ENCODE peak calls at places on chromosomes 2 and 18, in nine cellular contexts. C, Q, A, V, Z, G, J, N and K are unnamed samples.
A peak's percentile ranks its signal among the peaks of the same experiment; 100 is the strongest.

GRCh38 chr2:207704031-207704430 is 7.4 kb upstream of the CCNYL1 start:
- DNase-seq in C (no peak), Q (no peak), A (no peak), V (no peak), Z (no peak), G (no peak), J (no peak), N (no peak), K (no peak)

GRCh38 chr18:80154293-80154692 is 45.2 kb downstream of the ADNP2 start:
- DNase-seq in C (no peak), Q (no peak), A (no peak), V (peak; percentile 36), Z (peak; percentile 40), G (no peak), J (peak; percentile 66), N (no peak), K (no peak)

GRCh38 chr2:158633261-158633660 is 161.9 kb upstream of the DAPL1 start:
- DNase-seq in C (no peak), Q (no peak), A (no peak), V (no peak), Z (no peak), G (no peak), J (no peak), N (no peak), K (no peak)

GRCh38 chr18:66548747-66549146 is 55.1 kb downstream of the CDH19 start:
- DNase-seq in C (no peak), Q (no peak), A (no peak), V (no peak), Z (no peak), G (no peak), J (peak; percentile 66), N (no peak), K (no peak)

GRCh38 chr2:37858197-37858711 is 66.8 kb upstream of the RMDN2 start:
- DNase-seq in C (peak; percentile 38), Q (peak; percentile 55), A (no peak), V (peak; percentile 72), Z (no peak), G (no peak), J (peak; percentile 56), N (peak; percentile 15), K (peak; percentile 25)

GRCh38 chr18:77203071-77203470 is 46.6 kb upstream of the GALR1 start:
- DNase-seq in C (no peak), Q (no peak), A (no peak), V (peak; percentile 42), Z (no peak), G (no peak), J (peak; percentile 18), N (no peak), K (no peak)

GRCh38 chr18:44789704-44790103 is 109.0 kb downstream of the SETBP1 start:
- DNase-seq in C (peak; percentile 43), Q (no peak), A (no peak), V (peak; percentile 79), Z (no peak), G (no peak), J (no peak), N (no peak), K (no peak)

GRCh38 chr18:3117493-3118192 is 102.1 kb downstream of the MYOM1 start:
- DNase-seq in C (no peak), Q (no peak), A (no peak), V (no peak), Z (no peak), G (no peak), J (no peak), N (no peak), K (no peak)

GRCh38 chr2:144415381-144415780 is 104.5 kb downstream of the ZEB2 start:
- DNase-seq in C (no peak), Q (no peak), A (no peak), V (no peak), Z (no peak), G (no peak), J (no peak), N (no peak), K (no peak)

GRCh38 chr2:69545477-69545932 is 98.0 kb downstream of the AAK1 start:
- DNase-seq in C (no peak), Q (no peak), A (no peak), V (no peak), Z (no peak), G (no peak), J (no peak), N (no peak), K (no peak)

GRCh38 chr18:21112543-21113105 is 1.0 kb upstream of the ROCK1 start:
- DNase-seq in C (no peak), Q (no peak), A (no peak), V (peak; percentile 64), Z (no peak), G (no peak), J (peak; percentile 22), N (no peak), K (no peak)

GRCh38 chr2:123103902-123104301 is 921.2 kb upstream of the CNTNAP5 start:
- DNase-seq in C (no peak), Q (no peak), A (no peak), V (no peak), Z (no peak), G (no peak), J (peak; percentile 3), N (no peak), K (no peak)

GRCh38 chr2:187716301-187716700 is 162.1 kb upstream of the TFPI start:
- DNase-seq in C (no peak), Q (no peak), A (no peak), V (no peak), Z (no peak), G (no peak), J (no peak), N (no peak), K (no peak)
- H3K27me3 ChIP-seq in C (no peaks in the 10 kb centered on the region), Q (no peaks in the 10 kb centered on the region), A (no peaks in the 10 kb centered on the region), V (no peaks in the 10 kb centered on the region), Z (no peaks in the 10 kb centered on the region), G (no peaks in the 10 kb centered on the region), J (no peaks in the 10 kb centered on the region), N (no peaks in the 10 kb centered on the region), K (no peaks in the 10 kb centered on the region)

DNA sequence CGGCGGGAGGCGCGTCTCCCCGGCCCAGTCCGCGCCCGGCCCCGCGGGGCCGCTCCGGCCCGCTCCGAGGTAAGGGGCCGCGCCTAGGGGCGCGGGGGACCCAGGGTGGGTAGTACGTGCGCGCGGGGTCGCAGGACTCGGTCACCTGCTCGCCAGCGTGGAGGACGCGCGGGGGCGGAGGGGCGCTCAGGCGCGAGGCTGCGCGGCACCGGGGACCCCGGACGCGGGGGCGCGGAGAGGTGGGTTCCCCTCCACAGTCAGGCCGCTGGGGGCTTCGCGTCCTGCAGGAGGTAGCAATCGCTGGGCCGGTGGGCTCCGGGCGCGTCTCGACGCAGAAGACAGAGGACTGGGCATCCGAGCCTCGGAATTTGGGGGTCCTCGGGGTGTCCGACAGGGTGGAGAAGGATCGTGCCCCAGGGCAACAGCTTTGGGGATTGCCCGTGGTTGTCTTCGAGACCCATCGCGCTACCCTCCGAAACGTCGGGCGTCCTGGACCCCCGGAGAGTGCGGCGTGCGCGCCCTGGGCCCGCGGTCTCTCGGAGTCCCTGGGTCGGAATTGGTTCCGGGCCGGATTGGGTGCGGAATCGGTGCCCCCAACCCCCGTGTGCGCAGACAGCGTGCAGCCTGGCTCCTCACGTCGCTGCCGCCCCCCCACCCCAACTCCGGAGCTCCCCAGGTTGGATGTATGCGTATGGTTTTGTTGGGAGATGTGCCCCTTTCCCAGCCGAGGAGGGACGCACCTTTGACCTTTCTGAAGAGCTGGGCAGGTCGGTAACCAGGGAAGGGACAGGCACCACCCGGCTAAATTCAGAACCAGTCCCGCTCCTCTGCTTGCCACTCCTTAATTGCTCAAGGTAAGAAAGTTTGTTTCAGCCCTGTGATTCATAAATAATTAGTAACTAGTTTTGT is 661 bp downstream of the NPAS2 start:
- DNase-seq in C (no peak), Q (no peak), A (no peak), V (peak; percentile 31), Z (no peak), G (no peak), J (no peak), N (peak; percentile 19), K (no peak)
- H3K27me3 ChIP-seq in C (no peaks in the 10 kb centered on the region), Q (no peaks in the 10 kb centered on the region), A (no peaks in the 10 kb centered on the region), V (no peaks in the 10 kb centered on the region), Z (no peaks in the 10 kb centered on the region), G (no peaks in the 10 kb centered on the region), J (peaks cover 27% of the 10 kb centered on the region), N (no peaks in the 10 kb centered on the region), K (no peaks in the 10 kb centered on the region)

GRCh38 chr2:57180678-57181077 is 865.9 kb upstream of the VRK2 start:
- DNase-seq in C (no peak), Q (no peak), A (no peak), V (no peak), Z (no peak), G (no peak), J (no peak), N (no peak), K (no peak)

GRCh38 chr2:57181315-57182038 is 865.1 kb upstream of the VRK2 start:
- DNase-seq in C (no peak), Q (peak; percentile 43), A (no peak), V (peak; percentile 58), Z (no peak), G (no peak), J (no peak), N (no peak), K (no peak)

GRCh38 chr2:57182941-57183340 is 863.7 kb upstream of the VRK2 start:
- DNase-seq in C (no peak), Q (no peak), A (no peak), V (peak; percentile 34), Z (no peak), G (no peak), J (no peak), N (no peak), K (no peak)

GRCh38 chr2:57190007-57190406 is 856.6 kb upstream of the VRK2 start:
- DNase-seq in C (no peak), Q (no peak), A (no peak), V (no peak), Z (no peak), G (no peak), J (no peak), N (no peak), K (no peak)

GRCh38 chr2:57185568-57185967 is 861.0 kb upstream of the VRK2 start:
- DNase-seq in C (no peak), Q (no peak), A (no peak), V (no peak), Z (no peak), G (no peak), J (no peak), N (no peak), K (no peak)
- H3K27me3 ChIP-seq in C (no peaks in the 10 kb centered on the region), Q (no peaks in the 10 kb centered on the region), A (no peaks in the 10 kb centered on the region), V (no peaks in the 10 kb centered on the region), Z (no peaks in the 10 kb centered on the region), G (no peaks in the 10 kb centered on the region), J (no peaks in the 10 kb centered on the region), N (no peaks in the 10 kb centered on the region), K (no peaks in the 10 kb centered on the region)

GRCh38 chr2:11482473-11483031 is 16.6 kb upstream of the E2F6 start:
- DNase-seq in C (no peak), Q (no peak), A (no peak), V (no peak), Z (no peak), G (no peak), J (peak; percentile 91), N (no peak), K (no peak)

GRCh38 chr2:11481426-11481788 is 15.4 kb upstream of the E2F6 start:
- DNase-seq in C (no peak), Q (no peak), A (no peak), V (no peak), Z (no peak), G (no peak), J (no peak), N (no peak), K (no peak)

GRCh38 chr2:11480406-11480805 is 14.4 kb upstream of the E2F6 start:
- DNase-seq in C (no peak), Q (no peak), A (no peak), V (no peak), Z (no peak), G (no peak), J (no peak), N (no peak), K (no peak)

GRCh38 chr2:11481789-11482472 is 16.0 kb upstream of the E2F6 start:
- DNase-seq in C (no peak), Q (no peak), A (no peak), V (no peak), Z (no peak), G (no peak), J (peak; percentile 35), N (no peak), K (no peak)

GRCh38 chr2:11480859-11481258 is 14.9 kb upstream of the E2F6 start:
- DNase-seq in C (no peak), Q (no peak), A (no peak), V (no peak), Z (no peak), G (no peak), J (no peak), N (no peak), K (no peak)
- H3K27me3 ChIP-seq in C (peaks cover 42% of the 10 kb centered on the region), Q (peaks cover 42% of the 10 kb centered on the region), A (peaks cover 22% of the 10 kb centered on the region), V (peaks cover 37% of the 10 kb centered on the region), Z (peaks cover 5% of the 10 kb centered on the region), G (peaks cover 72% of the 10 kb centered on the region), J (no peaks in the 10 kb centered on the region), N (peaks cover 64% of the 10 kb centered on the region), K (peaks cover 12% of the 10 kb centered on the region)